ENCODE peak calls at places on chromosomes 2 and 18, in nine cellular contexts. One of them, this sample, is unnamed.

GRCh38 chr2:181774601-181775179 is 94.4 kb upstream of the NEUROD1 start:
- DNase-seq in AG04450: no peak
- DNase-seq in activated T-helper 9 cell treated with anti-CD3 and anti-CD28 coated beads, Interleukin-2, amount 50 U/mL, for 16 hours: no peak
- DNase-seq in activated CD4-positive, alpha-beta memory T cell treated with anti-CD3 and anti-CD28 coated beads for 36 hours: no peak
- DNase-seq in activated T-cell treated with anti-CD3 and anti-CD28 coated beads for 1 hour: no peak
- DNase-seq in naive B cell: no peak
- DNase-seq in HAP-1: no peak
- DNase-seq in breast epithelium: no peak
- DNase-seq in adipocyte: peak
- DNase-seq in this sample: no peak

GRCh38 chr2:138777996-138778395 is 2.2 kb downstream of the NXPH2 start:
- DNase-seq in HAP-1: peak
- DNase-seq in activated T-cell treated with anti-CD3 and anti-CD28 coated beads for 1 hour: no peak
- DNase-seq in AG04450: no peak
- DNase-seq in activated CD4-positive, alpha-beta memory T cell treated with anti-CD3 and anti-CD28 coated beads for 36 hours: no peak
- DNase-seq in adipocyte: peak
- DNase-seq in breast epithelium: no peak
- DNase-seq in naive B cell: no peak
- DNase-seq in activated T-helper 9 cell treated with anti-CD3 and anti-CD28 coated beads, Interleukin-2, amount 50 U/mL, for 16 hours: no peak
- DNase-seq in this sample: no peak

GRCh38 chr2:230953843-230954242 is 28.8 kb upstream of the GPR55 start:
- DNase-seq in adipocyte: no peak
- DNase-seq in breast epithelium: no peak
- DNase-seq in activated CD4-positive, alpha-beta memory T cell treated with anti-CD3 and anti-CD28 coated beads for 36 hours: peak
- DNase-seq in activated T-cell treated with anti-CD3 and anti-CD28 coated beads for 1 hour: no peak
- DNase-seq in activated T-helper 9 cell treated with anti-CD3 and anti-CD28 coated beads, Interleukin-2, amount 50 U/mL, for 16 hours: no peak
- DNase-seq in naive B cell: no peak
- DNase-seq in HAP-1: no peak
- DNase-seq in AG04450: no peak
- DNase-seq in this sample: no peak

GRCh38 chr2:73020657-73021370 is 50.7 kb downstream of the SFXN5 start:
- DNase-seq in adipocyte: peak
- DNase-seq in activated CD4-positive, alpha-beta memory T cell treated with anti-CD3 and anti-CD28 coated beads for 36 hours: no peak
- DNase-seq in naive B cell: no peak
- DNase-seq in AG04450: peak
- DNase-seq in breast epithelium: no peak
- DNase-seq in activated T-cell treated with anti-CD3 and anti-CD28 coated beads for 1 hour: no peak
- DNase-seq in activated T-helper 9 cell treated with anti-CD3 and anti-CD28 coated beads, Interleukin-2, amount 50 U/mL, for 16 hours: no peak
- DNase-seq in HAP-1: no peak
- DNase-seq in this sample: no peak

GRCh38 chr2:15325296-15325695 is 235.8 kb downstream of the NBAS start:
- DNase-seq in AG04450: no peak
- DNase-seq in activated T-helper 9 cell treated with anti-CD3 and anti-CD28 coated beads, Interleukin-2, amount 50 U/mL, for 16 hours: no peak
- DNase-seq in activated CD4-positive, alpha-beta memory T cell treated with anti-CD3 and anti-CD28 coated beads for 36 hours: no peak
- DNase-seq in activated T-cell treated with anti-CD3 and anti-CD28 coated beads for 1 hour: no peak
- DNase-seq in HAP-1: no peak
- DNase-seq in naive B cell: no peak
- DNase-seq in breast epithelium: no peak
- DNase-seq in adipocyte: no peak
- DNase-seq in this sample: no peak

GRCh38 chr2:226130192-226130591 is 669.4 kb downstream of the IRS1 start:
- DNase-seq in breast epithelium: no peak
- DNase-seq in adipocyte: no peak
- DNase-seq in activated T-cell treated with anti-CD3 and anti-CD28 coated beads for 1 hour: no peak
- DNase-seq in naive B cell: no peak
- DNase-seq in activated CD4-positive, alpha-beta memory T cell treated with anti-CD3 and anti-CD28 coated beads for 36 hours: no peak
- DNase-seq in HAP-1: no peak
- DNase-seq in AG04450: no peak
- DNase-seq in activated T-helper 9 cell treated with anti-CD3 and anti-CD28 coated beads, Interleukin-2, amount 50 U/mL, for 16 hours: no peak
- DNase-seq in this sample: no peak

GRCh38 chr2:73488079-73488478 is 102.4 kb downstream of the ALMS1 start:
- DNase-seq in naive B cell: no peak
- DNase-seq in adipocyte: no peak
- DNase-seq in activated T-helper 9 cell treated with anti-CD3 and anti-CD28 coated beads, Interleukin-2, amount 50 U/mL, for 16 hours: no peak
- DNase-seq in AG04450: no peak
- DNase-seq in activated CD4-positive, alpha-beta memory T cell treated with anti-CD3 and anti-CD28 coated beads for 36 hours: no peak
- DNase-seq in HAP-1: no peak
- DNase-seq in breast epithelium: no peak
- DNase-seq in activated T-cell treated with anti-CD3 and anti-CD28 coated beads for 1 hour: no peak
- DNase-seq in this sample: no peak

GRCh38 chr18:6661692-6662415 is 67.7 kb upstream of the ARHGAP28 start:
- DNase-seq in AG04450: no peak
- DNase-seq in activated CD4-positive, alpha-beta memory T cell treated with anti-CD3 and anti-CD28 coated beads for 36 hours: no peak
- DNase-seq in HAP-1: no peak
- DNase-seq in activated T-cell treated with anti-CD3 and anti-CD28 coated beads for 1 hour: no peak
- DNase-seq in adipocyte: no peak
- DNase-seq in breast epithelium: no peak
- DNase-seq in naive B cell: no peak
- DNase-seq in activated T-helper 9 cell treated with anti-CD3 and anti-CD28 coated beads, Interleukin-2, amount 50 U/mL, for 16 hours: no peak
- DNase-seq in this sample: no peak

GRCh38 chr2:224802407-224802806 is 86.2 kb upstream of the CCDC195 start:
- DNase-seq in activated T-cell treated with anti-CD3 and anti-CD28 coated beads for 1 hour: no peak
- DNase-seq in naive B cell: no peak
- DNase-seq in activated CD4-positive, alpha-beta memory T cell treated with anti-CD3 and anti-CD28 coated beads for 36 hours: no peak
- DNase-seq in adipocyte: no peak
- DNase-seq in breast epithelium: no peak
- DNase-seq in activated T-helper 9 cell treated with anti-CD3 and anti-CD28 coated beads, Interleukin-2, amount 50 U/mL, for 16 hours: no peak
- DNase-seq in AG04450: no peak
- DNase-seq in HAP-1: no peak
- DNase-seq in this sample: no peak

GRCh38 chr2:120017201-120017600 is 4.3 kb downstream of the EPB41L5 start:
- DNase-seq in activated T-cell treated with anti-CD3 and anti-CD28 coated beads for 1 hour: no peak
- DNase-seq in activated CD4-positive, alpha-beta memory T cell treated with anti-CD3 and anti-CD28 coated beads for 36 hours: no peak
- DNase-seq in HAP-1: peak
- DNase-seq in breast epithelium: no peak
- DNase-seq in adipocyte: peak
- DNase-seq in activated T-helper 9 cell treated with anti-CD3 and anti-CD28 coated beads, Interleukin-2, amount 50 U/mL, for 16 hours: no peak
- DNase-seq in naive B cell: no peak
- DNase-seq in AG04450: no peak
- DNase-seq in this sample: no peak

GRCh38 chr2:71069376-71069775 is 928 bp downstream of the NAGK start:
- DNase-seq in activated T-cell treated with anti-CD3 and anti-CD28 coated beads for 1 hour: no peak
- DNase-seq in naive B cell: no peak
- DNase-seq in breast epithelium: no peak
- DNase-seq in activated CD4-positive, alpha-beta memory T cell treated with anti-CD3 and anti-CD28 coated beads for 36 hours: no peak
- DNase-seq in AG04450: no peak
- DNase-seq in activated T-helper 9 cell treated with anti-CD3 and anti-CD28 coated beads, Interleukin-2, amount 50 U/mL, for 16 hours: no peak
- DNase-seq in adipocyte: peak
- DNase-seq in HAP-1: no peak
- DNase-seq in this sample: no peak

GRCh38 chr2:145842002-145842401 is 1322.1 kb upstream of the ZEB2 start:
- DNase-seq in naive B cell: no peak
- DNase-seq in activated T-helper 9 cell treated with anti-CD3 and anti-CD28 coated beads, Interleukin-2, amount 50 U/mL, for 16 hours: no peak
- DNase-seq in activated CD4-positive, alpha-beta memory T cell treated with anti-CD3 and anti-CD28 coated beads for 36 hours: no peak
- DNase-seq in activated T-cell treated with anti-CD3 and anti-CD28 coated beads for 1 hour: no peak
- DNase-seq in HAP-1: no peak
- DNase-seq in breast epithelium: no peak
- DNase-seq in AG04450: no peak
- DNase-seq in adipocyte: peak
- DNase-seq in this sample: no peak

GRCh38 chr2:201182650-201183372 is at the start of gene CASP10:
- DNase-seq in breast epithelium: no peak
- DNase-seq in adipocyte: peak
- DNase-seq in activated CD4-positive, alpha-beta memory T cell treated with anti-CD3 and anti-CD28 coated beads for 36 hours: no peak
- DNase-seq in naive B cell: peak
- DNase-seq in activated T-helper 9 cell treated with anti-CD3 and anti-CD28 coated beads, Interleukin-2, amount 50 U/mL, for 16 hours: no peak
- DNase-seq in activated T-cell treated with anti-CD3 and anti-CD28 coated beads for 1 hour: no peak
- DNase-seq in AG04450: no peak
- DNase-seq in HAP-1: no peak
- DNase-seq in this sample: no peak

GRCh38 chr2:216960926-216961325 is 101.1 kb upstream of the TNP1 start:
- DNase-seq in AG04450: no peak
- DNase-seq in activated T-cell treated with anti-CD3 and anti-CD28 coated beads for 1 hour: no peak
- DNase-seq in HAP-1: no peak
- DNase-seq in activated CD4-positive, alpha-beta memory T cell treated with anti-CD3 and anti-CD28 coated beads for 36 hours: no peak
- DNase-seq in adipocyte: no peak
- DNase-seq in breast epithelium: no peak
- DNase-seq in activated T-helper 9 cell treated with anti-CD3 and anti-CD28 coated beads, Interleukin-2, amount 50 U/mL, for 16 hours: no peak
- DNase-seq in naive B cell: no peak
- DNase-seq in this sample: no peak

GRCh38 chr2:143029141-143029540 is 100.1 kb upstream of the ARHGAP15 start:
- DNase-seq in activated T-cell treated with anti-CD3 and anti-CD28 coated beads for 1 hour: no peak
- DNase-seq in AG04450: no peak
- DNase-seq in breast epithelium: no peak
- DNase-seq in activated CD4-positive, alpha-beta memory T cell treated with anti-CD3 and anti-CD28 coated beads for 36 hours: no peak
- DNase-seq in adipocyte: no peak
- DNase-seq in HAP-1: no peak
- DNase-seq in activated T-helper 9 cell treated with anti-CD3 and anti-CD28 coated beads, Interleukin-2, amount 50 U/mL, for 16 hours: no peak
- DNase-seq in naive B cell: no peak
- DNase-seq in this sample: no peak

GRCh38 chr18:48230459-48231113 is 178.6 kb downstream of the ZBTB7C start:
- DNase-seq in breast epithelium: no peak
- DNase-seq in activated T-cell treated with anti-CD3 and anti-CD28 coated beads for 1 hour: no peak
- DNase-seq in activated CD4-positive, alpha-beta memory T cell treated with anti-CD3 and anti-CD28 coated beads for 36 hours: peak
- DNase-seq in adipocyte: peak
- DNase-seq in AG04450: peak
- DNase-seq in HAP-1: peak
- DNase-seq in naive B cell: no peak
- DNase-seq in activated T-helper 9 cell treated with anti-CD3 and anti-CD28 coated beads, Interleukin-2, amount 50 U/mL, for 16 hours: no peak
- DNase-seq in this sample: no peak

GRCh38 chr2:150610670-150611279 is 123.3 kb upstream of the RND3 start:
- DNase-seq in HAP-1: peak
- DNase-seq in activated CD4-positive, alpha-beta memory T cell treated with anti-CD3 and anti-CD28 coated beads for 36 hours: no peak
- DNase-seq in adipocyte: no peak
- DNase-seq in activated T-helper 9 cell treated with anti-CD3 and anti-CD28 coated beads, Interleukin-2, amount 50 U/mL, for 16 hours: no peak
- DNase-seq in naive B cell: no peak
- DNase-seq in breast epithelium: no peak
- DNase-seq in AG04450: no peak
- DNase-seq in activated T-cell treated with anti-CD3 and anti-CD28 coated beads for 1 hour: no peak
- DNase-seq in this sample: no peak

GRCh38 chr2:219547621-219548020 is 3.8 kb downstream of the TMEM198 start:
- DNase-seq in activated T-helper 9 cell treated with anti-CD3 and anti-CD28 coated beads, Interleukin-2, amount 50 U/mL, for 16 hours: no peak
- DNase-seq in HAP-1: no peak
- DNase-seq in activated CD4-positive, alpha-beta memory T cell treated with anti-CD3 and anti-CD28 coated beads for 36 hours: no peak
- DNase-seq in AG04450: no peak
- DNase-seq in adipocyte: no peak
- DNase-seq in breast epithelium: no peak
- DNase-seq in activated T-cell treated with anti-CD3 and anti-CD28 coated beads for 1 hour: no peak
- DNase-seq in naive B cell: no peak
- DNase-seq in this sample: no peak

GRCh38 chr2:187008111-187008510 is 159.1 kb upstream of the ZSWIM2 start:
- DNase-seq in HAP-1: no peak
- DNase-seq in adipocyte: peak
- DNase-seq in activated T-helper 9 cell treated with anti-CD3 and anti-CD28 coated beads, Interleukin-2, amount 50 U/mL, for 16 hours: no peak
- DNase-seq in activated CD4-positive, alpha-beta memory T cell treated with anti-CD3 and anti-CD28 coated beads for 36 hours: no peak
- DNase-seq in activated T-cell treated with anti-CD3 and anti-CD28 coated beads for 1 hour: no peak
- DNase-seq in naive B cell: no peak
- DNase-seq in AG04450: no peak
- DNase-seq in breast epithelium: no peak
- DNase-seq in this sample: no peak